ENCODE peak calls at places on chromosomes 7 and 10, in five cellular contexts. E is HCT116, X is SK-N-SH, B is H1, H is HepG2. W is an unnamed sample.

GRCh38 chr7:117152213-117153007 is 170.4 kb downstream of the WNT2 start:
- DNase-seq in X (no peak), E (no peak), B (no peak), H (peak), W (no peak)

GRCh38 chr10:35875281-35875680 is 233.2 kb upstream of the FZD8 start:
- DNase-seq in B (no peak), H (no peak), E (no peak), X (no peak), W (no peak)

GRCh38 chr7:19321925-19322470 is 176.8 kb upstream of the FERD3L start:
- DNase-seq in B (no peak), E (no peak), H (no peak), X (no peak), W (no peak)

GRCh38 chr7:130853503-130854279 is 119.7 kb upstream of the KLF14 start:
- DNase-seq in B (no peak), X (no peak), E (peak), H (peak), W (peak)

GRCh38 chr10:35259769-35260397 is 76.4 kb upstream of the CCNY start:
- DNase-seq in E (no peak), X (no peak), H (peak), B (no peak), W (no peak)

GRCh38 chr10:88092975-88093374 is 229.6 kb downstream of the PTEN start:
- DNase-seq in E (no peak), H (no peak), B (no peak), X (peak), W (no peak)

GRCh38 chr7:149284343-149284742 is 22.3 kb downstream of the ZNF783 start:
- DNase-seq in E (no peak), H (no peak), B (no peak), X (no peak), W (no peak)

GRCh38 chr10:48934672-48935071 is 5.0 kb downstream of the LRRC18 start:
- DNase-seq in H (no peak), E (no peak), B (no peak), X (no peak), W (no peak)

GRCh38 chr7:95096123-95096395 is 188.7 kb downstream of the PPP1R9A start:
- DNase-seq in B (no peak), H (no peak), X (no peak), E (no peak), W (no peak)

GRCh38 chr7:116500071-116500853 is 724 bp downstream of the CAV2 start:
- DNase-seq in X (peak), E (no peak), H (no peak), B (no peak), W (no peak)

GRCh38 chr7:127378537-127378936 is 14.0 kb downstream of the ZNF800 start:
- DNase-seq in X (no peak), H (no peak), B (no peak), E (no peak), W (no peak)

GRCh38 chr10:35768011-35768410 is 125.9 kb upstream of the FZD8 start:
- DNase-seq in H (no peak), X (no peak), E (no peak), B (no peak), W (no peak)

GRCh38 chr10:110208614-110209398 is 1.4 kb downstream of the MXI1 start:
- DNase-seq in X (peak), B (no peak), H (no peak), E (no peak), W (peak)

GRCh38 chr7:151181011-151181431 is 6.0 kb downstream of the ASB10 start:
- DNase-seq in H (no peak), E (no peak), B (no peak), X (no peak), W (no peak)

GRCh38 chr7:102439963-102440795 is 6.8 kb downstream of the ORAI2 start:
- DNase-seq in E (peak), H (peak), X (peak), B (peak), W (no peak)

GRCh38 chr10:526651-527312 is 162.7 kb downstream of the DIP2C start:
- DNase-seq in B (no peak), H (no peak), E (no peak), X (no peak), W (peak)

GRCh38 chr10:69685802-69686585 is 55.9 kb downstream of the FAM241B start:
- DNase-seq in X (peak), H (no peak), B (no peak), E (no peak), W (no peak)

GRCh38 chr10:54402576-54402975 is 398.5 kb downstream of the PCDH15 start:
- DNase-seq in B (no peak), X (peak), E (no peak), H (peak), W (peak)

GRCh38 chr10:28020993-28021982 is 22.4 kb upstream of the ODAD2 start:
- DNase-seq in X (no peak), B (no peak), E (no peak), H (no peak), W (no peak)

GRCh38 chr10:89591111-89591795 is 53.8 kb downstream of the PANK1 start:
- DNase-seq in E (no peak), H (no peak), B (no peak), X (no peak), W (no peak)

GRCh38 chr10:97781541-97782331 is 9.9 kb upstream of the SFRP5 start:
- DNase-seq in X (peak), E (no peak), B (no peak), H (no peak), W (no peak)

GRCh38 chr10:25016349-25017246 is at the start of gene THNSL1:
- DNase-seq in X (peak), B (peak), E (peak), H (peak), W (peak)

DNA sequence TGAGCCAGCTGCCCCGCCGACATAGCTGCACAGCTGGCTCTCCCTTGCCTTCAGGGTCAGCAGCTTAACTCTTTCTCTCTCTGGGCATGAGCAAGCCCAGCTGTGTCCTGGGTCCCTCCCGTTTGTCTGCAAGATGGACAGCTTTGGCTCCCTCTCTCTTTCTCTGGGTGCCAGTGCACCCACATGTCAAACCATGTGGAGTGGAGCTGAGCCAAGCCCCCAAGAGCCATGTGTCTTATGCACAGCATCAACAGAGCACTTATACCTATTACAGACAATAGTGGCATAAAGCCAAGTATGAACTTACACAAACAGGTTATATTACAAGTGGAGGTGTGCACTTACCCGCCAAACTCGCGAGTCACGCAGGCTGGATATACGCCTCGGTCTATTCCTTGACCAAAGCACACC is 35.7 kb upstream of the MTPAP start:
- DNase-seq in B (no peak), X (peak), H (peak), E (peak), W (peak)
- TF ChIP-seq JUND in B (no peak), X (no peak), H (no peak), E (no peak), W (no peak)

GRCh38 chr7:129225206-129225930 is 538 bp downstream of the AHCYL2 start:
- DNase-seq in H (peak), B (no peak), E (no peak), X (no peak), W (peak)
- TF ChIP-seq JUND in H (peak), B (no peak), E (no peak), X (no peak), W (no peak)

GRCh38 chr10:85767936-85768335 is 598.7 kb downstream of the GRID1 start:
- DNase-seq in E (no peak), H (no peak), X (no peak), B (no peak), W (no peak)
- TF ChIP-seq JUND in E (no peak), H (no peak), X (no peak), B (no peak), W (no peak)

GRCh38 chr7:156167417-156167807 is 355.1 kb upstream of the SHH start:
- DNase-seq in B (no peak), X (no peak), E (no peak), H (no peak), W (no peak)

GRCh38 chr7:156168434-156168833 is 356.2 kb upstream of the SHH start:
- DNase-seq in E (no peak), B (no peak), H (no peak), X (no peak), W (no peak)

GRCh38 chr7:156169474-156170370 is 357.5 kb upstream of the SHH start:
- DNase-seq in X (no peak), B (no peak), H (no peak), E (no peak), W (no peak)

GRCh38 chr7:156166692-156167416 is 354.6 kb upstream of the SHH start:
- DNase-seq in H (no peak), B (no peak), E (no peak), X (no peak), W (no peak)

DNA sequence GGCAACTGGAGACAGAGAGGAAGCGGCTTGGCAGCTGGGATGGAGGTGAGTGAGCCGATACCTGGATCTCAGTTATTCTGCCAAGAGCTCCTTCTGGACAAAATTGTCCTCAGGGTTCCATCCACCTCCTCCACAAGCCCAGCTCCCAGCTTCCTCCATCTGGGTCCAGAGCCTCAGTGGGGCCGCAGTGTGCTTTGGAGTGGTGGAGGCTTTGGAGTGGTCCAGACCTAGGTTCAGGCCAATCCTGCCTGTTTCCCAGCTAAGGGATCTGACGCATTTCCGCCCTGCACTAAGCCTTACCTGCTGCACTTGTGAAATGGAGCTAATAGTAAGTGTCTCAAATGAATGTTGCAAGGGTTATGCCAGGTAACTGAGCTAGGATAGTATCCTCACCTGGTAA is 355.7 kb upstream of the SHH start:
- DNase-seq in X (no peak), E (no peak), H (no peak), B (no peak), W (no peak)
- TF ChIP-seq JUND in X (no peak), E (no peak), H (no peak), B (no peak), W (no peak)

DNA sequence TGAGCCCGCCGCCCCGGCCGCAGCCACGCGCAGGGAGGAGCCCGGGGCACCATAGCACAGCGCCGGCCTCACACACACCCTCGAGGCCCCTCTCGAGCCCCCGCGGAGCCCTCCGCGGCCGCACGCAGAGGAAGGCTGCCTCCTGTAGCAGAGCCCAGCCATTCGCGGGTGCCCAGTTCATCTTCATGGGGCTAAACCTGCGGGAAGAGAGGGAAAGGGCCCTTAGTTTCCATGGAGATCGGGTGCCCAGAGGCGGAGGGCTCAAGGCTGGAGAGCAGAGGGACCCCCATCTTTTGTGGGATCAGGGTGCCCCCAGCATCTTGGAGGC is 2.9 kb upstream of the SYCE1 start:
- DNase-seq in E (no peak), X (no peak), B (no peak), H (no peak), W (no peak)
- TF ChIP-seq JUND in E (no peak), X (no peak), B (no peak), H (no peak), W (no peak)

DNA sequence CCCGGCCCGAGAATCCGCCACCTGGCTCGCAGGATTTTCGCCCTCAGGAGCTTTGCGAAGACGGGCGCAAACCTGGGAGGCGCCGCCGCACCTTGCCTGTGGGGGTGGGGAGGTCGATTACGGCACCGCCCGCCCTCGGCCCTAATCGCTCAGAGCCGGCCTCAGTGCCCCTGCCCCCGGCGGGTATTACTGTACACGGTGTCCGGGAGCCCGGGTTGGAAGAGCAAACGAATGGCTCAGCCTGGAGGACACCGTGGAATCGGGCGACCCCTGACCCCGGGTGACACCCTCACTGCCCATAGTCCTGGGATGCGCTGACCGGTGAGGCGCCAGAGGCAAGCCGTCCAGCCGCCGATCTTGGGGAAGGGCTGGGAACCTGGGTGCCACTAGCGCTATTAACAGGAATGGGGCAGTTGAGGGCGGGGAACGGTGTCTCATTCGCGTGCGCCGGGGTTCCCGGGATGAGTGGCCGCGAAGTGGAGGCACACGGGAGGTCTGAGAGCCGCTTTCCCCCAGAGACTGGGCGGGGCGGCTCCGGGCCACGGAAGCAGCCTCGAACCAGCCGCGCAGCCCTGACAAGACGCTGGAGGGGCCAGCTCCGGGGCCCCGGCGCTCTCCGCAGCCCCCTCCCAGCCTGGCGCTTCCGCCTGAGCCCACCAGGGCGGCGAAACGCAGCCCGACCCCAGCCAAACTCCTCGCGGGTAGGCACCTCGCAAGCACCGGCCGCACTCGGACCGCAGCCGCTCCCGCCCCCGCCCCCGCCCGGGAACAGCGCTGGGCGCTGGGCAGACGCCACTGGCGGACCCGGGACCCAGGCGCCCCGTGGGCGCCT is 167.5 kb downstream of the NRF1 start:
- DNase-seq in E (no peak), X (no peak), B (no peak), H (no peak), W (peak)
- TF ChIP-seq JUND in E (no peak), X (no peak), B (peak), H (no peak), W (no peak)

GRCh38 chr7:21965318-21965717 is 19.6 kb upstream of the CDCA7L start:
- DNase-seq in X (no peak), B (no peak), H (no peak), E (no peak), W (no peak)
- TF ChIP-seq JUND in X (no peak), B (no peak), H (no peak), E (no peak), W (no peak)

GRCh38 chr7:140646931-140647647 is 6.5 kb upstream of the DENND2A start:
- DNase-seq in X (peak), H (peak), B (no peak), E (peak), W (peak)

GRCh38 chr7:140653319-140654108 is 12.9 kb upstream of the DENND2A start:
- DNase-seq in B (no peak), E (peak), X (peak), H (peak), W (peak)

GRCh38 chr7:140654109-140654387 is 13.4 kb upstream of the DENND2A start:
- DNase-seq in H (no peak), E (no peak), B (no peak), X (no peak), W (no peak)

GRCh38 chr7:140649566-140650205 is 9.1 kb upstream of the DENND2A start:
- DNase-seq in E (no peak), X (no peak), B (no peak), H (no peak), W (no peak)

DNA sequence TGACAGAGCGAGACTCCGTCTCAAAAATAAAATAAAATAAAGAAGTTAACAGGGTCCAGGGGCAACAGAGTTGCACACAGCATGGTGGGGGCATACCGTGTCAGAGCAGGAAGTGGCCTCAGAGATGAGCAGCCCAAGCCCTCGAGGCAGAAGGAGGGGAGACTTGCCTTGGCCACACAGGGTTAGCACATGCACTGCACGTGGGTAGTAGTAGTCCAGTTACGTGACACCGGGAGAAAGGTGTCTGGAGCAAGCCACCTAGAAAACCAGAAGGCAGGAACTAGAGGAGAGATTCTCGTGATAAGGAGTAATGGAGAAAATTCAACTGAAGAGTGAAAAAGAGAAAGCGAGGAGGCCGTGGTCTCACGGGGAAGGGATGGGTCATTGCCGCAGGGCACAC is 9.8 kb upstream of the DENND2A start:
- DNase-seq in H (no peak), E (no peak), B (no peak), X (no peak), W (no peak)
- TF ChIP-seq JUND in H (no peak), E (no peak), B (no peak), X (no peak), W (no peak)